ENCODE peak calls at places on chromosomes 5 and 9, in five cellular contexts. F, C, D, O and U are unnamed samples.

GRCh38 chr5:56164371-56164770 is 68.8 kb downstream of the ANKRD55 start:
- DNase-seq in D (peak; percentile 43), F (no peak), O (peak; percentile 38), C (no peak), U (no peak)

GRCh38 chr5:90902681-90903386 is 344.2 kb downstream of the ADGRV1 start:
- DNase-seq in D (no peak), O (no peak), F (no peak), C (no peak), U (no peak)

GRCh38 chr5:116521173-116521872 is 53.3 kb downstream of the SEMA6A start:
- DNase-seq in O (peak; percentile 46), C (peak; percentile 45), F (no peak), D (no peak), U (no peak)

GRCh38 chr5:154523704-154524103 is 45.7 kb upstream of the HAND1 start:
- DNase-seq in D (no peak), O (peak; percentile 26), C (peak; percentile 66), F (no peak), U (peak; percentile 9)

GRCh38 chr5:78887384-78888118 is 97.6 kb downstream of the ARSB start:
- DNase-seq in D (no peak), C (no peak), O (no peak), F (peak; percentile 30), U (no peak)

GRCh38 chr5:168076561-168076991 is 214.9 kb upstream of the WWC1 start:
- DNase-seq in F (no peak), C (peak; percentile 17), D (no peak), O (no peak), U (peak; percentile 24)

GRCh38 chr5:34038430-34038829 is 4.6 kb downstream of the C1QTNF3 start:
- DNase-seq in C (no peak), F (no peak), D (no peak), O (no peak), U (no peak)

GRCh38 chr9:100455470-100455869 is 17.5 kb upstream of the TMEFF1 start:
- DNase-seq in O (peak; percentile 55), C (no peak), D (no peak), F (no peak), U (no peak)

GRCh38 chr5:137212471-137212870 is 286.7 kb downstream of the SPOCK1 start:
- DNase-seq in D (no peak), F (no peak), C (no peak), O (no peak), U (no peak)

GRCh38 chr9:138105561-138106505 is 228.3 kb downstream of the CACNA1B start:
- DNase-seq in O (no peak), C (no peak), F (peak; percentile 6), D (no peak), U (no peak)

GRCh38 chr5:161535762-161536161 is 10.8 kb downstream of the GABRB2 start:
- DNase-seq in F (no peak), O (no peak), C (no peak), D (no peak), U (no peak)

GRCh38 chr5:90873033-90873517 is 314.5 kb downstream of the ADGRV1 start:
- DNase-seq in C (no peak), F (no peak), O (no peak), D (no peak), U (no peak)

GRCh38 chr5:145919413-145919812 is 17.0 kb upstream of the SH3RF2 start:
- DNase-seq in O (no peak), C (no peak), D (no peak), F (no peak), U (no peak)

GRCh38 chr5:169914766-169915165 is 65.5 kb downstream of the INSYN2B start:
- DNase-seq in F (no peak), C (no peak), D (peak; percentile 28), O (peak; percentile 77), U (peak; percentile 57)

GRCh38 chr9:124010665-124011321 is 775 bp upstream of the LHX2 start:
- DNase-seq in D (no peak), O (peak; percentile 43), C (no peak), F (peak; percentile 56), U (no peak)

GRCh38 chr9:27866741-27867140 is 293.5 kb upstream of the C9orf72 start:
- DNase-seq in D (no peak), C (no peak), O (no peak), F (no peak), U (no peak)

GRCh38 chr5:150141544-150142188 is 14.0 kb downstream of the PDGFRB start:
- DNase-seq in F (no peak), D (no peak), O (peak; percentile 92), C (no peak), U (peak; percentile 77)

GRCh38 chr5:135222771-135223170 is 176.3 kb downstream of the MACROH2A1 start:
- DNase-seq in F (no peak), D (no peak), O (no peak), C (no peak), U (no peak)

GRCh38 chr9:108743901-108744371 is 111.8 kb downstream of the ACTL7B start:
- DNase-seq in D (no peak), O (peak; percentile 61), C (peak; percentile 84), F (no peak), U (no peak)

GRCh38 chr5:170307575-170308465 is 10.2 kb upstream of the LCP2 start:
- DNase-seq in O (peak; percentile 16), C (peak; percentile 86), F (peak; percentile 39), D (no peak), U (peak; percentile 69)

GRCh38 chr9:119375892-119376291 is 6.7 kb upstream of the BRINP1 start:
- DNase-seq in F (no peak), D (no peak), C (peak; percentile 33), O (no peak), U (no peak)

GRCh38 chr5:73749485-73750270 is 123.7 kb downstream of the ARHGEF28 start:
- DNase-seq in F (no peak), C (no peak), O (no peak), D (no peak), U (no peak)

GRCh38 chr9:111974092-111974681 is 77.6 kb downstream of the UGCG start:
- DNase-seq in O (peak; percentile 86), F (no peak), D (no peak), C (peak; percentile 67), U (peak; percentile 70)

GRCh38 chr5:107646418-107646817 is 24.3 kb downstream of the EFNA5 start:
- DNase-seq in F (no peak), C (peak; percentile 71), O (no peak), D (no peak), U (no peak)

GRCh38 chr9:130120207-130120587 is 52.0 kb upstream of the NCS1 start:
- DNase-seq in C (no peak), D (no peak), F (no peak), O (no peak), U (no peak)

GRCh38 chr9:96075757-96076156 is 200.3 kb downstream of the ERCC6L2 start:
- DNase-seq in D (no peak), O (no peak), F (no peak), C (no peak), U (no peak)

GRCh38 chr9:91001146-91001611 is 199.6 kb downstream of the SYK start:
- DNase-seq in O (peak; percentile 89), D (no peak), C (peak; percentile 99), F (no peak), U (no peak)